ENCODE peak calls at places on chromosomes 2 and 18, in nine cellular contexts. H is SK-N-SH; V is hepatocyte; E is BE2C; G is adrenal gland; W is mammary epithelial cell; U is Peyer's patch; D is CD4-positive, alpha-beta T cell; O is sigmoid colon. I is an unnamed sample.

GRCh38 chr2:213086566-213086965 is 64.8 kb downstream of the IKZF2 start:
- DNase-seq in H (no peak), V (no peak), E (no peak), G (no peak), W (no peak), U (no peak), D (no peak), O (no peak), I (no peak)

GRCh38 chr18:27005589-27005988 is 140.1 kb upstream of the AQP4 start:
- DNase-seq in H (peak; percentile 19), V (peak; percentile 9), E (no peak), G (no peak), W (no peak), U (no peak), D (no peak), O (no peak), I (no peak)

GRCh38 chr2:98515571-98515927 is 70.9 kb downstream of the INPP4A start:
- DNase-seq in H (no peak), V (no peak), E (no peak), G (peak; percentile 23), W (no peak), U (no peak), D (no peak), O (peak; percentile 57), I (no peak)

GRCh38 chr18:9782073-9782857 is 74.2 kb downstream of the RAB31 start:
- DNase-seq in H (no peak), V (peak; percentile 52), E (no peak), G (peak; percentile 68), W (peak; percentile 63), U (no peak), D (no peak), O (no peak), I (no peak)

GRCh38 chr2:23497063-23497462 is 112.1 kb downstream of the KLHL29 start:
- DNase-seq in H (no peak), V (no peak), E (no peak), G (no peak), W (peak; percentile 91), U (no peak), D (no peak), O (no peak), I (no peak)

GRCh38 chr2:128435576-128436497 is 117.2 kb upstream of the HS6ST1 start:
- DNase-seq in H (no peak), V (no peak), E (no peak), G (peak; percentile 8), W (no peak), U (peak; percentile 25), D (no peak), O (peak; percentile 49), I (no peak)

GRCh38 chr2:176159678-176160250 is 2.7 kb downstream of the HOXD3 start:
- DNase-seq in H (no peak), V (no peak), E (no peak), G (peak; percentile 21), W (no peak), U (peak; percentile 40), D (no peak), O (no peak), I (no peak)

GRCh38 chr2:10721344-10722251 is at the start of gene ATP6V1C2:
- DNase-seq in H (peak; percentile 90), V (peak; percentile 65), E (peak; percentile 61), G (no peak), W (no peak), U (peak; percentile 76), D (no peak), O (no peak), I (peak; percentile 43)

GRCh38 chr2:162582357-162582798 is 238.4 kb downstream of the GCA start:
- DNase-seq in H (no peak), V (peak; percentile 62), E (peak; percentile 3), G (peak; percentile 73), W (no peak), U (peak; percentile 50), D (no peak), O (no peak), I (peak; percentile 63)

DNA sequence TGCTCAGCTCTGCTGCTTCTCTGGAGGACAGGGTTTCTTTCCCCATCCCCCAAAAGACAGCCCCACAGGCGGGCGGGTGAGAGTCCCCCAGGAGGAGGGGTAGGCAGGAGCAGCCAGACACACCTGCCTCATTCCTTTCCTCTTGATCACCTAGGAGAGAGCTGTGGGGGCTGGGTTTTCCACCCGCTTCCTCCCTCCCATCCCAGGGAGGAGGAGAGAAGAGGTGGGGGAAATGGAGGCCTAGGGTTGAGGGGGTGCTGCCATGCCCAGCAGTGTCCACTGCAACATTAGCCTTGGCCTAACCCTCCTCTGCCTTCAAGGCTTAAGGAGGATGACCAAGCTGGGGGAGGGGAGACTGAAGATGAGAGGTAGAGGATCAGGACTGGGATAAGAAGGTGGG is 14.7 kb downstream of the WNT10A start:
- DNase-seq in H (peak; percentile 28), V (peak; percentile 60), E (no peak), G (no peak), W (peak; percentile 52), U (no peak), D (no peak), O (no peak), I (no peak)
- H3K27me3 ChIP-seq in H (peaks cover 49% of the 10 kb centered on the region), V (peaks cover 69% of the 10 kb centered on the region), E (peaks cover 14% of the 10 kb centered on the region), G (peaks cover 48% of the 10 kb centered on the region), W (no peaks in the 10 kb centered on the region), U (peaks cover 46% of the 10 kb centered on the region), D (peaks cover 7% of the 10 kb centered on the region), O (peaks cover 42% of the 10 kb centered on the region), I (peaks cover 23% of the 10 kb centered on the region)

GRCh38 chr2:236165491-236166156 is 2.6 kb downstream of the GBX2 start:
- DNase-seq in H (peak; percentile 20), V (no peak), E (no peak), G (no peak), W (no peak), U (no peak), D (no peak), O (peak; percentile 2), I (no peak)
- H3K27me3 ChIP-seq in H (peaks cover 64% of the 10 kb centered on the region), V (peaks cover 100% of the 10 kb centered on the region), E (peaks cover 90% of the 10 kb centered on the region), G (peaks cover 100% of the 10 kb centered on the region), W (peaks cover 58% of the 10 kb centered on the region), U (peaks cover 83% of the 10 kb centered on the region), D (peaks cover 90% of the 10 kb centered on the region), O (peaks cover 81% of the 10 kb centered on the region), I (peaks cover 15% of the 10 kb centered on the region)

DNA sequence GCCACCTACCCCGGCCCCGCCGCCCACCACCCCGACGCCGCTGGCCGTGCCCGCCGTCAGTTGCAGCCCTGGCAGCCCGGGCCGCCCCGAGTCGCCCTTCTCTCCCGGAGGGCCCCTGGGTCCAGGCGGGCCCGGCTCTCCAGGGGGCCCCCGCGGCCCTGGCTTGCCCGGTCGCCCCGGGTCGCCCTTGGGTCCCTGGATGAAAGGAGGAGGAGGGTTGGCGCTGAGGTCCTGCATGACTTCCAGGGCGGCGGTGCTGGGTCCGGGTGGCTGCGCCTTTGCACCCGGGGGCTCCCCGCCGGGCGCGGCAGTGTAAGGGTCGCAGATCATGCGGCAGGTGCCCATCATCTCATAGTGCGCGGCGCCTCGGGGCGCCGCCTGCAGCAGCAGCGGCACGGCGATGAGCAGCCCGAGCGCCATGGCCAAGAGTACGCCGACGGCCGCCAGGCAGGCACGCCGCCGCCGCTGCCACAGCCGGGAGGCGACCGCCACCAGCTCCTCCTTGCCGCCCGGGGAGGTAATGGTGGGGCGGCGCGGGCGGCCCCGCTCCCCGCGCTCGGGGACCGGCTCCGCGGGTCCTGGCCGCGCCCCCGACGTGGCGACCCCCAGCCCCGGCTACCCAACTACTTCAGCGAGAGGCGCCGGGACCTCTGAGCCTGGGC is 570 bp downstream of the C1QL2 start:
- DNase-seq in H (no peak), V (no peak), E (no peak), G (no peak), W (no peak), U (no peak), D (no peak), O (no peak), I (no peak)
- H3K27me3 ChIP-seq in H (peaks cover 40% of the 10 kb centered on the region), V (peaks cover 95% of the 10 kb centered on the region), E (peaks cover 33% of the 10 kb centered on the region), G (peaks cover 55% of the 10 kb centered on the region), W (peaks cover 52% of the 10 kb centered on the region), U (peaks cover 33% of the 10 kb centered on the region), D (peaks cover 50% of the 10 kb centered on the region), O (peaks cover 25% of the 10 kb centered on the region), I (no peaks in the 10 kb centered on the region)

GRCh38 chr18:12347895-12348294 is 29.1 kb downstream of the AFG3L2 start:
- DNase-seq in H (no peak), V (no peak), E (no peak), G (no peak), W (no peak), U (no peak), D (no peak), O (no peak), I (peak; percentile 17)
- H3K27me3 ChIP-seq in H (no peaks in the 10 kb centered on the region), V (no peaks in the 10 kb centered on the region), E (no peaks in the 10 kb centered on the region), G (no peaks in the 10 kb centered on the region), W (no peaks in the 10 kb centered on the region), U (no peaks in the 10 kb centered on the region), D (no peaks in the 10 kb centered on the region), O (no peaks in the 10 kb centered on the region), I (no peaks in the 10 kb centered on the region)

DNA sequence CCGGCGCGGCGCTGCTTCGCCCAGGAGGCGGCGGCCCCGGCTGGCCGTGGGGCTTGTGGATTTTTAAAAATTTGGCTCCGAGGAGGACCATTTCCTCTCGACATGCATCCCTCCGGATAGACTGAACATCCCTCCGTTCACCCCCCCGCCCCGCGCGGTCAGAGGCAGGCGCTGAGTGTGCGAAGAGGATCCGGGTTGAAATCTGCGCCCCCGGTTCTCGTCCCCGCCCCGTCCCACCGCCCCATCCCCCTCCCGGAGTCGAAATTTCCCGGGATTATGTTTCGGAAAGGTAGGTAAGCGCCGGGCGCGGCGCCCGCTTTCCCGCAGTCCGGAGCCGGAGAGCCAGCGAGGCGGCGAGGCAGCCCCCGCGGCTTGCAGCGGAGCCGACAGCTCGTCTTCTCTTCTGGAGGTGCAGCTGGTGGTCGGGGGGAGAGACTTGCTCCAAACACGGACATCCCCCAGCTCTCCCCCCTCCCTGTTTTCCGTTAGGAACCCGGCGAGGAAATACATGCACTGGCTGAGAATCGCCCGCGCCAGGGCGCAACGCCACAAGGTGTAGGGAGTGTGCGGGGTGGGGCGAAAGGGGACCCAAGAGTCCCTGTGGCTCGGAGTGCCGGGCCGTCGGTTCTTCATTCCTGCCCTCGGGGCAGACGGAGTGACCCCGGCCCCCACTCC is at the start of gene PRKCE:
- DNase-seq in H (peak; percentile 91), V (peak; percentile 54), E (peak; percentile 62), G (peak; percentile 75), W (no peak), U (peak; percentile 79), D (peak; percentile 33), O (peak; percentile 87), I (peak; percentile 84)
- H3K27me3 ChIP-seq in H (no peaks in the 10 kb centered on the region), V (peaks cover 2% of the 10 kb centered on the region), E (no peaks in the 10 kb centered on the region), G (no peaks in the 10 kb centered on the region), W (no peaks in the 10 kb centered on the region), U (no peaks in the 10 kb centered on the region), D (no peaks in the 10 kb centered on the region), O (no peaks in the 10 kb centered on the region), I (no peaks in the 10 kb centered on the region)

GRCh38 chr2:240179941-240180666 is 39.6 kb upstream of the OTOS start:
- DNase-seq in H (no peak), V (no peak), E (no peak), G (no peak), W (peak; percentile 39), U (no peak), D (no peak), O (no peak), I (no peak)
- H3K27me3 ChIP-seq in H (no peaks in the 10 kb centered on the region), V (peaks cover 18% of the 10 kb centered on the region), E (peaks cover 55% of the 10 kb centered on the region), G (peaks cover 4% of the 10 kb centered on the region), W (peaks cover 3% of the 10 kb centered on the region), U (no peaks in the 10 kb centered on the region), D (no peaks in the 10 kb centered on the region), O (no peaks in the 10 kb centered on the region), I (no peaks in the 10 kb centered on the region)

DNA sequence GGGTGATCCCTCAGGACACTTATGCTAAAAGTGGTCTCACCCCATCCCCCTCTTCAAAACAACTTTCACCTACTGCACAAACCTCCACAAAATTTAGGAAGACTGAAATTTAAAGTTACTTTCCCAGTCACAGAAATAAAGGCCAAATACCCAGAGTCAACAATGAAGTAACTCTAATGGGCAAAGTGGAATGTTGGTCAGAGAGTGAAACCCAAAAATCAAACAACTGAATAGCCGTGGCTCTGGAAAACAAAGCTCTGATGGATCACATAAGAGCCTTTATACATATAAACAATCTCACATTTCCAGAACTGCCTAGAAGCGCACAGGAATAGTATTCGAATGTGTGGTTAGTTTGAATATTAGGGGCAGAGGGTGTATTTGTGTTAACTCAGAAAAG is 4.7 kb downstream of the ACVR1 start:
- DNase-seq in H (no peak), V (no peak), E (no peak), G (no peak), W (no peak), U (no peak), D (no peak), O (no peak), I (no peak)
- H3K27me3 ChIP-seq in H (no peaks in the 10 kb centered on the region), V (no peaks in the 10 kb centered on the region), E (no peaks in the 10 kb centered on the region), G (no peaks in the 10 kb centered on the region), W (no peaks in the 10 kb centered on the region), U (no peaks in the 10 kb centered on the region), D (no peaks in the 10 kb centered on the region), O (no peaks in the 10 kb centered on the region), I (no peaks in the 10 kb centered on the region)